ENCODE peak calls at places on chromosome 9, in seven cellular contexts. N, I, P, T, Y, L and B are unnamed samples.

GRCh38 chr9:104872959-104873850 is 54.8 kb downstream of the ABCA1 start:
- DNase-seq in N (no peak), I (no peak), P (no peak), T (peak), Y (peak), L (no peak), B (no peak)

GRCh38 chr9:15936316-15936869 is 383.6 kb downstream of the CCDC171 start:
- DNase-seq in N (no peak), I (no peak), P (peak), T (peak), Y (peak), L (no peak), B (no peak)

GRCh38 chr9:116942593-116943061 is 255.5 kb downstream of the TRIM32 start:
- DNase-seq in N (no peak), I (no peak), P (no peak), T (no peak), Y (no peak), L (no peak), B (no peak)

GRCh38 chr9:114425126-114425525 is 37.3 kb upstream of the AKNA start:
- DNase-seq in N (no peak), I (no peak), P (no peak), T (no peak), Y (no peak), L (no peak), B (no peak)

GRCh38 chr9:120393386-120394057 is 186.4 kb downstream of the CDK5RAP2 start:
- DNase-seq in N (no peak), I (no peak), P (no peak), T (peak), Y (peak), L (no peak), B (no peak)

GRCh38 chr9:114653556-114654159 is 3.9 kb downstream of the TEX53 start:
- DNase-seq in N (peak), I (peak), P (peak), T (peak), Y (peak), L (peak), B (peak)

GRCh38 chr9:119951090-119951489 is 581.9 kb upstream of the BRINP1 start:
- DNase-seq in N (no peak), I (no peak), P (no peak), T (peak), Y (no peak), L (no peak), B (no peak)

GRCh38 chr9:98644011-98644410 is 64.7 kb downstream of the GABBR2 start:
- DNase-seq in N (no peak), I (no peak), P (no peak), T (no peak), Y (no peak), L (no peak), B (no peak)

GRCh38 chr9:81877047-81877446 is 51.2 kb upstream of the SPATA31D4 start:
- DNase-seq in N (no peak), I (no peak), P (no peak), T (no peak), Y (no peak), L (no peak), B (no peak)

GRCh38 chr9:34254966-34255825 is 73.9 kb downstream of the KIF24 start:
- DNase-seq in N (no peak), I (no peak), P (no peak), T (peak), Y (peak), L (no peak), B (no peak)

GRCh38 chr9:5764130-5764868 is 68.6 kb downstream of the ERMP1 start:
- DNase-seq in N (no peak), I (no peak), P (no peak), T (no peak), Y (no peak), L (no peak), B (no peak)

GRCh38 chr9:95822583-95823431 is 52.7 kb upstream of the ERCC6L2 start:
- DNase-seq in N (no peak), I (no peak), P (no peak), T (peak), Y (peak), L (no peak), B (no peak)

GRCh38 chr9:124815601-124816000 is 37.7 kb upstream of the WDR38 start:
- DNase-seq in N (no peak), I (no peak), P (no peak), T (no peak), Y (no peak), L (no peak), B (no peak)